ENCODE peak calls at places on chromosomes 12 and 14, in seven cellular contexts. P is endothelial cell of umbilical vein, F is sigmoid colon, T is transverse colon, U is HCT116, O is prostate gland, J is SK-N-SH. Z is an unnamed sample.

GRCh38 chr12:114499338-114499737 is 93.4 kb upstream of the TBX5 start:
- DNase-seq in P (no peak), F (no peak), T (no peak), U (no peak), O (no peak), J (no peak), Z (no peak)

GRCh38 chr12:79255326-79255725 is 390.8 kb downstream of the SYT1 start:
- DNase-seq in P (no peak), F (no peak), T (no peak), U (no peak), O (no peak), J (no peak), Z (no peak)

GRCh38 chr14:76407449-76408150 is 31.7 kb downstream of the ESRRB start:
- DNase-seq in P (no peak), F (no peak), T (no peak), U (no peak), O (no peak), J (no peak), Z (no peak)

GRCh38 chr14:72679591-72680151 is 214.2 kb downstream of the DPF3 start:
- DNase-seq in P (peak; percentile 15), F (no peak), T (no peak), U (no peak), O (no peak), J (peak; percentile 58), Z (peak; percentile 37)

GRCh38 chr12:6554168-6554989 is 1.5 kb downstream of the IFFO1 start:
- DNase-seq in P (peak; percentile 80), F (peak; percentile 89), T (peak; percentile 79), U (peak; percentile 62), O (peak; percentile 50), J (peak; percentile 89), Z (peak; percentile 83)

GRCh38 chr12:53623986-53624385 is 2.2 kb downstream of the ATF7 start:
- DNase-seq in P (peak; percentile 76), F (no peak), T (no peak), U (no peak), O (peak; percentile 52), J (no peak), Z (no peak)

GRCh38 chr12:53510181-53510812 is 3.0 kb upstream of the NPFF start:
- DNase-seq in P (no peak), F (peak; percentile 61), T (no peak), U (no peak), O (no peak), J (no peak), Z (no peak)

GRCh38 chr12:28650906-28651305 is 460.6 kb downstream of the CCDC91 start:
- DNase-seq in P (no peak), F (no peak), T (no peak), U (no peak), O (no peak), J (no peak), Z (no peak)

GRCh38 chr14:73143003-73143402 is 6.7 kb downstream of the PSEN1 start:
- DNase-seq in P (no peak), F (no peak), T (no peak), U (no peak), O (no peak), J (no peak), Z (no peak)

GRCh38 chr12:69570545-69571399 is 14.5 kb upstream of the CCT2 start:
- DNase-seq in P (peak; percentile 70), F (peak; percentile 68), T (peak; percentile 46), U (peak; percentile 66), O (peak; percentile 49), J (peak; percentile 49), Z (no peak)

GRCh38 chr12:11718105-11718504 is 68.6 kb downstream of the ETV6 start:
- DNase-seq in P (no peak), F (no peak), T (peak; percentile 27), U (no peak), O (no peak), J (no peak), Z (no peak)

GRCh38 chr12:72872488-72872887 is 600.3 kb downstream of the TRHDE start:
- DNase-seq in P (no peak), F (no peak), T (no peak), U (no peak), O (no peak), J (no peak), Z (no peak)

GRCh38 chr14:64095620-64096019 is 198.6 kb downstream of the ESR2 start:
- DNase-seq in P (no peak), F (no peak), T (no peak), U (no peak), O (no peak), J (no peak), Z (no peak)

GRCh38 chr12:39573971-39574370 is 45.6 kb downstream of the ABCD2 start:
- DNase-seq in P (no peak), F (no peak), T (no peak), U (no peak), O (no peak), J (no peak), Z (no peak)
- TF ChIP-seq CTCF in P (no peak), F (no peak), T (no peak), U (no peak), O (no peak), J (no peak), Z (no peak)

DNA sequence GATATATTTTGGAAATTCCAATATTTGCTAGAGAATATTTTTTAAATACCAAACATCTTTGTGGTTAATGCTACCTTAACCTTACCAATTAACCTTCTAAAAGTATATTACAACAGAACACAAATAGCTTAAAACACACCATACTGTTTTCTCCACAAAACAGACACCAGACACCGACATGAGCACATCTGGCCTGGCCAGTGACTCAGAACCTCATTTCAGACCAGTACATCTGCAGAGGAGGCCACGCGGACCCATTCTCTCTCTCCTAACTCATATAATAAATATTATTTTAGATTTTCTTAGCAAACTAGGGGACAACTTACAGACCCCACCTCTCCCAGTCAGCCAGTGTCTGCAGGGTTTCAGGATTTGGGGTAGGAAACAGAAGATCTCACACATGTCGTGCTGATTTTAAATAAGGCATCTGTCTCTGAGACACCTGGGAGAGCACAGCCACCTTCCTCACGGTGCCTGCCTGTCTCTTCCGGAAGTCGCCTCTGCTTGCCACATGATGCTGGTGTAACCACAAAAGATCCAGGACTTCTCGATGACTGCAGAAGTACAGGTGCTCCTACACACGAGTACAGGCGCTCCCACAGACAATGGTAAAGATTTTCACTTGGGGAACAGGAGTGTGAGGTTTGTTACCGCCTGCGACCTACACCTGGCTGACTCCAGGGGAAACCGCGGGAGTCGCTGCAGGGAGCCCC is 9.7 kb upstream of the ANKLE2 start:
- DNase-seq in P (no peak), F (no peak), T (peak; percentile 61), U (no peak), O (no peak), J (no peak), Z (no peak)
- TF ChIP-seq POLR2AphosphoS5 in P (no peak), F (no peak), T (no peak), U (no peak), O (no peak), J (no peak), Z (no peak)

DNA sequence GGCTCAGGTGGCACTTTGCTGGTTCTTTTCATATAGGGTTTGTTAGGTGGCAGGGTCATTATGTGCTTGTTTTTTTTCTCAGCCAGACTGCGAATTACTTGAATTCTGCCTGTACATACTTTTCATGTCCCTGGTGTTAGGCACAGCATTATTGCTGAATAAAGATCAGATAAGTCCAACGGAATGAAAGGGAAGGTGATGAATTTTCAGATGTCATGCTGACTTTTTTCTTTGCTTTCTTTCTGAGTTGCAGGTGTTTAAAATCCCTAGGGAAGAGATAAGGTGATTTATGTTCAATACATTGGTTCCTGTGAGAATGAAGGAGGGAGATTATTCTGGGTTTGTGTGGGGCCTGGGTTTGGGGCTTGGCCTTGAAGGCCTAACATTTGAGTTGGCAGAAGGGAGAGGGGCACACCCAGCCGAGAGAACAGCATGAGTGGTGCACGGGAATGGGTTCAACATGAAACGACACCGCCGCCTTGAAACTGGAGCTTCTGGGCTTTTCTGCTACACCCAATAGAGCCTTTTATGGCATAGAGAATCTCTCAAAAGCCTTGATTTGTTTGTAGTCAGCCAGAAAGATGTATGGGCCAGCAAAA is 476.8 kb downstream of the PCNX1 start:
- DNase-seq in P (no peak), F (no peak), T (peak; percentile 18), U (no peak), O (no peak), J (no peak), Z (no peak)
- TF ChIP-seq CTCF in P (no peak), F (no peak), T (no peak), U (no peak), O (no peak), J (no peak), Z (no peak)

GRCh38 chr12:74235342-74235741 is 302.3 kb upstream of the ATXN7L3B start:
- DNase-seq in P (no peak), F (no peak), T (no peak), U (no peak), O (no peak), J (no peak), Z (no peak)
- TF ChIP-seq POLR2AphosphoS5 in P (no peak), F (no peak), T (no peak), U (no peak), O (no peak), J (no peak), Z (no peak)

GRCh38 chr14:101228949-101229541 is 325.5 kb upstream of the RTL1 start:
- DNase-seq in P (no peak), F (no peak), T (no peak), U (no peak), O (no peak), J (peak; percentile 71), Z (no peak)
- TF ChIP-seq CTCF in P (no peak), F (no peak), T (no peak), U (no peak), O (no peak), J (no peak), Z (no peak)

GRCh38 chr12:75908961-75909699 is 122.4 kb downstream of the PHLDA1 start:
- DNase-seq in P (peak; percentile 93), F (peak; percentile 85), T (peak; percentile 37), U (no peak), O (peak; percentile 81), J (peak; percentile 21), Z (peak; percentile 37)
- TF ChIP-seq POLR2AphosphoS5 in P (peak; percentile 42), F (peak; percentile 11), T (peak; percentile 21), U (peak; percentile 20), O (peak; percentile 70), J (no peak), Z (peak; percentile 27)

GRCh38 chr14:91998667-91999570 is 40.9 kb downstream of the TRIP11 start:
- DNase-seq in P (peak; percentile 45), F (no peak), T (no peak), U (no peak), O (no peak), J (no peak), Z (no peak)

GRCh38 chr14:91997492-91997891 is 42.4 kb downstream of the TRIP11 start:
- DNase-seq in P (peak; percentile 66), F (no peak), T (no peak), U (no peak), O (no peak), J (no peak), Z (no peak)

GRCh38 chr14:91996951-91997371 is 42.9 kb downstream of the TRIP11 start:
- DNase-seq in P (peak; percentile 85), F (no peak), T (no peak), U (peak; percentile 44), O (no peak), J (peak; percentile 19), Z (no peak)
- TF ChIP-seq CTCF in P (peak; percentile 48), F (peak; percentile 17), T (peak; percentile 49), U (peak; percentile 72), O (peak; percentile 48), J (peak; percentile 79), Z (peak; percentile 60)

GRCh38 chr14:68815288-68816182 is 22.7 kb upstream of the ZFP36L1 start:
- DNase-seq in P (peak; percentile 62), F (peak; percentile 76), T (no peak), U (no peak), O (no peak), J (peak; percentile 12), Z (peak; percentile 76)
- TF ChIP-seq POLR2AphosphoS5 in P (no peak), F (no peak), T (no peak), U (peak; percentile 13), O (no peak), J (no peak), Z (no peak)